ENCODE peak calls at places on chromosomes 2 and 18, in nine cellular contexts. K is stimulated activated naive CD4-positive, alpha-beta T cell; B is tibial nerve; A is NCI-H1105; U is EL; X is GM23248; E is Daoy; Z is germinal center; W is RWPE1. S is an unnamed sample.

GRCh38 chr2:95348609-95349567 is 51.7 kb downstream of the KCNIP3 start:
- DNase-seq in Z (no peak), W (no peak), U (no peak), E (peak), B (no peak), A (no peak), K (no peak), X (peak), S (no peak)

GRCh38 chr2:96325884-96326255 is 753 bp downstream of the ITPRIPL1 start:
- DNase-seq in W (no peak), E (no peak), K (no peak), A (no peak), B (no peak), U (no peak), X (no peak), Z (peak), S (no peak)

GRCh38 chr2:232525199-232525598 is 761 bp upstream of the CHRND start:
- DNase-seq in K (no peak), Z (no peak), E (no peak), U (no peak), W (no peak), A (no peak), B (no peak), X (no peak), S (no peak)

GRCh38 chr2:239165206-239165831 is 235.5 kb downstream of the HDAC4 start:
- DNase-seq in X (no peak), U (no peak), W (no peak), E (no peak), Z (no peak), A (no peak), B (no peak), K (no peak), S (no peak)

GRCh38 chr2:220043155-220043992 is 415.9 kb downstream of the SLC4A3 start:
- DNase-seq in B (no peak), U (peak), W (peak), K (no peak), E (no peak), X (peak), Z (no peak), A (no peak), S (peak)

GRCh38 chr18:53991805-53992204 is 232.7 kb downstream of the MBD2 start:
- DNase-seq in B (no peak), U (peak), X (peak), K (no peak), W (no peak), E (no peak), A (no peak), Z (no peak), S (no peak)

GRCh38 chr2:209523778-209524362 is 100.0 kb downstream of the MAP2 start:
- DNase-seq in Z (peak), B (no peak), U (no peak), X (no peak), K (no peak), W (no peak), A (peak), E (no peak), S (no peak)

GRCh38 chr2:187138240-187138639 is 289.3 kb upstream of the ZSWIM2 start:
- DNase-seq in K (no peak), B (peak), U (peak), E (no peak), Z (no peak), W (no peak), X (peak), A (no peak), S (no peak)

GRCh38 chr2:171553858-171554257 is 31.6 kb downstream of the CYBRD1 start:
- DNase-seq in A (no peak), Z (no peak), K (no peak), X (no peak), W (no peak), U (no peak), E (peak), B (no peak), S (no peak)

GRCh38 chr2:32937602-32938450 is 8.9 kb upstream of the LTBP1 start:
- DNase-seq in W (peak), X (peak), E (no peak), Z (no peak), B (no peak), U (no peak), A (no peak), K (no peak), S (peak)

GRCh38 chr18:47729356-47729755 is 201.1 kb downstream of the SMAD2 start:
- DNase-seq in U (no peak), W (no peak), A (no peak), Z (no peak), E (no peak), B (no peak), X (no peak), K (no peak), S (no peak)